ENCODE peak calls at places on chromosomes 13 and 19, in four cellular contexts. One of them, this sample, is unnamed.

GRCh38 chr13:37109080-37109678 is 3.7 kb upstream of the CSNK1A1L start:
- DNase-seq in amygdala: no peak
- DNase-seq in anterior cingulate cortex: peak; percentile 2
- DNase-seq in ovary: no peak
- DNase-seq in this sample: no peak

GRCh38 chr19:54949412-54949811 is 2.1 kb upstream of the NLRP7 start:
- DNase-seq in amygdala: no peak
- DNase-seq in anterior cingulate cortex: no peak
- DNase-seq in ovary: no peak
- DNase-seq in this sample: no peak

GRCh38 chr19:38707512-38708114 is 36.7 kb downstream of the CAPN12 start:
- DNase-seq in amygdala: peak; percentile 31
- DNase-seq in anterior cingulate cortex: no peak
- DNase-seq in ovary: no peak
- DNase-seq in this sample: peak; percentile 85

GRCh38 chr19:29872224-29872731 is 60.5 kb downstream of the CCNE1 start:
- DNase-seq in amygdala: no peak
- DNase-seq in anterior cingulate cortex: no peak
- DNase-seq in ovary: no peak
- DNase-seq in this sample: no peak

GRCh38 chr13:42534785-42535184 is 39.2 kb upstream of the TNFSF11 start:
- DNase-seq in amygdala: no peak
- DNase-seq in anterior cingulate cortex: no peak
- DNase-seq in ovary: no peak
- DNase-seq in this sample: no peak

GRCh38 chr19:48874309-48875135 is 2.3 kb downstream of the PPP1R15A start:
- DNase-seq in amygdala: peak; percentile 61
- DNase-seq in anterior cingulate cortex: no peak
- DNase-seq in ovary: peak; percentile 69
- DNase-seq in this sample: no peak

GRCh38 chr19:1408300-1409203 is 1.2 kb downstream of the DAZAP1 start:
- DNase-seq in amygdala: no peak
- DNase-seq in anterior cingulate cortex: no peak
- DNase-seq in ovary: peak; percentile 68
- DNase-seq in this sample: no peak

GRCh38 chr19:38319421-38320258 is at the start of gene KCNK6:
- DNase-seq in amygdala: peak; percentile 35
- DNase-seq in anterior cingulate cortex: peak; percentile 8
- DNase-seq in ovary: peak; percentile 76
- DNase-seq in this sample: peak; percentile 51

GRCh38 chr13:111219306-111219705 is 101.1 kb upstream of the TEX29 start:
- DNase-seq in amygdala: no peak
- DNase-seq in anterior cingulate cortex: no peak
- DNase-seq in ovary: no peak
- DNase-seq in this sample: peak; percentile 43

GRCh38 chr13:74047925-74048324 is 86.3 kb downstream of the KLF12 start:
- DNase-seq in amygdala: no peak
- DNase-seq in anterior cingulate cortex: no peak
- DNase-seq in ovary: no peak
- DNase-seq in this sample: no peak

GRCh38 chr19:13978721-13979191 is 26.4 kb downstream of the DCAF15 start:
- DNase-seq in amygdala: no peak
- DNase-seq in anterior cingulate cortex: no peak
- DNase-seq in ovary: peak; percentile 73
- DNase-seq in this sample: no peak